ENCODE peak calls at places on chromosomes 4 and X, in nine cellular contexts. S is left ventricle myocardium inferior; M is psoas muscle; H is CD4-positive, alpha-beta memory T cell; N is astrocyte of the spinal cord; C is heart right ventricle; K is A549; W is HL-60; P is lung. V is an unnamed sample.
A peak's percentile ranks its signal among the peaks of the same experiment; 100 is the strongest.

GRCh38 chr4:109385260-109385659 is 48.4 kb upstream of the SEC24B start:
- DNase-seq in S (no peak), M (no peak), H (no peak), N (no peak), C (no peak), K (no peak), W (no peak), P (no peak), V (no peak)

GRCh38 chr4:25500626-25501318 is 123.7 kb downstream of the ANAPC4 start:
- DNase-seq in S (no peak), M (no peak), H (no peak), N (no peak), C (no peak), K (no peak), W (no peak), P (no peak), V (no peak)

GRCh38 chr4:151799417-151800030 is 38.7 kb upstream of the GATB start:
- DNase-seq in S (no peak), M (no peak), H (no peak), N (no peak), C (no peak), K (no peak), W (no peak), P (no peak), V (no peak)

GRCh38 chr4:11367371-11367770 is 61.3 kb downstream of the HS3ST1 start:
- DNase-seq in S (peak; percentile 69), M (peak; percentile 79), H (no peak), N (peak; percentile 84), C (peak; percentile 52), K (no peak), W (no peak), P (peak; percentile 48), V (peak; percentile 53)

GRCh38 chrX:41720125-41720780 is 3.7 kb upstream of the GPR82 start:
- DNase-seq in S (no peak), M (no peak), H (peak; percentile 28), N (no peak), C (no peak), K (no peak), W (peak; percentile 51), P (no peak), V (no peak)

GRCh38 chr4:121070696-121071639 is 1.4 kb downstream of the NDNF start:
- DNase-seq in S (peak; percentile 40), M (peak; percentile 47), H (peak; percentile 19), N (no peak), C (peak; percentile 41), K (peak; percentile 25), W (peak; percentile 35), P (peak; percentile 67), V (peak; percentile 86)

GRCh38 chr4:25330905-25331816 is 18.6 kb downstream of the ZCCHC4 start:
- DNase-seq in S (no peak), M (no peak), H (no peak), N (no peak), C (no peak), K (no peak), W (no peak), P (no peak), V (no peak)

GRCh38 chrX:3599787-3600465 is 113.5 kb downstream of the PRKX start:
- DNase-seq in S (no peak), M (no peak), H (no peak), N (peak; percentile 47), C (no peak), K (no peak), W (no peak), P (no peak), V (no peak)

GRCh38 chrX:24594531-24594930 is 52.6 kb downstream of the PCYT1B start:
- DNase-seq in S (no peak), M (no peak), H (no peak), N (no peak), C (no peak), K (no peak), W (no peak), P (no peak), V (no peak)

GRCh38 chr4:6834867-6835266 is 52.3 kb downstream of the KIAA0232 start:
- DNase-seq in S (no peak), M (peak; percentile 55), H (no peak), N (no peak), C (no peak), K (no peak), W (no peak), P (no peak), V (no peak)

GRCh38 chrX:131068945-131069719 is 11.0 kb downstream of the ARHGAP36 start:
- DNase-seq in S (no peak), M (no peak), H (no peak), N (no peak), C (no peak), K (peak; percentile 72), W (peak; percentile 8), P (no peak), V (no peak)

GRCh38 chr4:99207911-99208718 is 10.9 kb downstream of the ADH6 start:
- DNase-seq in S (no peak), M (no peak), H (no peak), N (peak; percentile 9), C (no peak), K (no peak), W (no peak), P (no peak), V (no peak)

GRCh38 chr4:181737744-181738143 is 505.5 kb upstream of the TENM3 start:
- DNase-seq in S (no peak), M (no peak), H (no peak), N (no peak), C (no peak), K (no peak), W (no peak), P (no peak), V (no peak)

GRCh38 chr4:152936446-152937279 is 540 bp downstream of the FHDC1 start:
- DNase-seq in S (no peak), M (peak; percentile 18), H (no peak), N (no peak), C (peak; percentile 24), K (peak; percentile 22), W (peak; percentile 12), P (no peak), V (no peak)

GRCh38 chr4:172952052-172952451 is 216.6 kb upstream of the GALNT7 start:
- DNase-seq in S (no peak), M (no peak), H (no peak), N (no peak), C (no peak), K (no peak), W (no peak), P (no peak), V (no peak)

GRCh38 chr4:7788687-7789425 is 150.8 kb downstream of the AFAP1 start:
- DNase-seq in S (peak; percentile 54), M (no peak), H (no peak), N (no peak), C (no peak), K (no peak), W (no peak), P (peak; percentile 59), V (peak; percentile 90)

GRCh38 chr4:52912608-52913007 is 50.5 kb downstream of the RASL11B start:
- DNase-seq in S (no peak), M (no peak), H (no peak), N (peak; percentile 32), C (no peak), K (no peak), W (no peak), P (no peak), V (no peak)

GRCh38 chr4:105036991-105037390 is 109.7 kb upstream of the TET2 start:
- DNase-seq in S (no peak), M (no peak), H (no peak), N (peak; percentile 1), C (no peak), K (no peak), W (no peak), P (no peak), V (no peak)

GRCh38 chrX:16785247-16786138 is 773 bp upstream of the TXLNG start:
- DNase-seq in S (no peak), M (peak; percentile 28), H (no peak), N (no peak), C (no peak), K (no peak), W (peak; percentile 5), P (peak; percentile 30), V (peak; percentile 18)

GRCh38 chr4:78749258-78749971 is 26.7 kb upstream of the BMP2K start:
- DNase-seq in S (no peak), M (no peak), H (no peak), N (peak; percentile 5), C (no peak), K (no peak), W (no peak), P (no peak), V (no peak)
- H3K4me3 ChIP-seq in S (no peak overlapping the region), M (no peak overlapping the region), H (no peak overlapping the region), N (no peak overlapping the region), C (no peak overlapping the region), K (no peak overlapping the region), W (no peak overlapping the region), P (no peak overlapping the region), V (no peak overlapping the region)

GRCh38 chrX:52262195-52262546 is 77.5 kb downstream of the MAGED4 start:
- DNase-seq in S (no peak), M (no peak), H (no peak), N (peak; percentile 0), C (no peak), K (no peak), W (no peak), P (no peak), V (no peak)

GRCh38 chrX:52265713-52266112 is 81.0 kb downstream of the MAGED4 start:
- DNase-seq in S (no peak), M (no peak), H (no peak), N (no peak), C (no peak), K (no peak), W (no peak), P (no peak), V (no peak)

GRCh38 chrX:52261463-52262194 is 76.9 kb downstream of the MAGED4 start:
- DNase-seq in S (peak; percentile 92), M (peak; percentile 96), H (peak; percentile 91), N (peak; percentile 89), C (peak; percentile 90), K (peak; percentile 50), W (peak; percentile 89), P (peak; percentile 95), V (peak; percentile 99)

GRCh38 chrX:52263417-52263816 is 78.7 kb downstream of the MAGED4 start:
- DNase-seq in S (no peak), M (no peak), H (no peak), N (no peak), C (no peak), K (no peak), W (no peak), P (no peak), V (no peak)

GRCh38 chrX:52261125-52261462 is 76.4 kb downstream of the MAGED4 start:
- DNase-seq in S (no peak), M (no peak), H (no peak), N (no peak), C (no peak), K (no peak), W (no peak), P (no peak), V (no peak)
- H3K4me3 ChIP-seq in S (peak overlapping the region; percentile 68), M (peak overlapping the region; percentile 86), H (no peak overlapping the region), N (peak overlapping the region; percentile 69), C (no peak overlapping the region), K (peak overlapping the region; percentile 51), W (no peak overlapping the region), P (no peak overlapping the region), V (no peak overlapping the region)

GRCh38 chrX:69305333-69306062 is 140.2 kb upstream of the PJA1 start:
- DNase-seq in S (no peak), M (no peak), H (no peak), N (no peak), C (no peak), K (no peak), W (no peak), P (no peak), V (no peak)
- H3K4me3 ChIP-seq in S (no peak overlapping the region), M (no peak overlapping the region), H (no peak overlapping the region), N (no peak overlapping the region), C (no peak overlapping the region), K (no peak overlapping the region), W (no peak overlapping the region), P (no peak overlapping the region), V (no peak overlapping the region)

GRCh38 chr4:88799900-88800299 is 102.3 kb upstream of the NAP1L5 start:
- DNase-seq in S (no peak), M (no peak), H (no peak), N (no peak), C (no peak), K (no peak), W (no peak), P (no peak), V (no peak)
- H3K4me3 ChIP-seq in S (no peak overlapping the region), M (no peak overlapping the region), H (no peak overlapping the region), N (no peak overlapping the region), C (no peak overlapping the region), K (no peak overlapping the region), W (no peak overlapping the region), P (no peak overlapping the region), V (no peak overlapping the region)

V was measured in lower leg skin.